ENCODE peak calls at places on chromosome 21, in nine cellular contexts. C is IMR-90, Y is ascending aorta, V is nephron progenitor cell, P is colonic mucosa, H is endothelial cell, B is foreskin fibroblast, Q is NB4, U is fibroblast of mammary gland. E is an unnamed sample.

GRCh38 chr21:46114963-46115362 is 17.1 kb downstream of the COL6A2 start:
- DNase-seq in H (no peak), Y (peak; percentile 59), C (no peak), V (no peak), B (no peak), Q (no peak), P (no peak), U (peak; percentile 38), E (no peak)

GRCh38 chr21:41808094-41808493 is 41.2 kb upstream of the RIPK4 start:
- DNase-seq in C (no peak), Y (no peak), B (no peak), V (no peak), H (no peak), U (no peak), P (no peak), Q (no peak), E (peak; percentile 22)

GRCh38 chr21:14533555-14534400 is 12.3 kb downstream of the SAMSN1 start:
- DNase-seq in U (peak; percentile 79), Y (no peak), H (no peak), V (no peak), P (no peak), Q (peak; percentile 57), C (no peak), B (no peak), E (no peak)

GRCh38 chr21:45431781-45432572 is 27.0 kb downstream of the COL18A1 start:
- DNase-seq in P (no peak), U (peak; percentile 17), C (peak; percentile 39), V (no peak), Y (no peak), B (no peak), Q (no peak), H (no peak), E (no peak)

GRCh38 chr21:36211660-36212512 is 55.3 kb downstream of the DOP1B start:
- DNase-seq in C (peak; percentile 93), U (peak; percentile 90), V (no peak), P (no peak), B (peak; percentile 88), Y (no peak), H (no peak), Q (peak; percentile 25), E (no peak)

GRCh38 chr21:46059195-46059594 is 38.7 kb upstream of the COL6A2 start:
- DNase-seq in Y (peak; percentile 54), B (no peak), U (no peak), C (no peak), P (no peak), V (no peak), Q (no peak), H (no peak), E (no peak)

GRCh38 chr21:45787371-45787770 is 143.8 kb downstream of the PCBP3 start:
- DNase-seq in U (no peak), C (no peak), V (no peak), H (no peak), Q (no peak), Y (no peak), B (no peak), P (no peak), E (no peak)

GRCh38 chr21:44706026-44706705 is 5.2 kb downstream of the TSPEAR start:
- DNase-seq in H (no peak), V (no peak), P (peak; percentile 9), C (no peak), U (no peak), B (no peak), Y (peak; percentile 47), Q (no peak), E (no peak)

GRCh38 chr21:41966341-41966833 is 12.6 kb upstream of the C2CD2 start:
- DNase-seq in V (no peak), Q (no peak), U (peak; percentile 36), P (peak; percentile 6), B (no peak), Y (peak; percentile 22), C (peak; percentile 24), H (no peak), E (no peak)

GRCh38 chr21:15058718-15059316 is 6.0 kb downstream of the NRIP1 start:
- DNase-seq in Q (no peak), B (peak; percentile 67), U (peak; percentile 88), Y (no peak), C (peak; percentile 68), V (no peak), P (no peak), H (no peak), E (no peak)

GRCh38 chr21:34693192-34693810 is 24.5 kb downstream of the CLIC6 start:
- DNase-seq in H (peak; percentile 38), Y (no peak), C (peak; percentile 74), P (peak; percentile 72), B (peak; percentile 83), Q (peak; percentile 71), V (peak; percentile 42), U (peak; percentile 80), E (no peak)

GRCh38 chr21:34690793-34691175 is 22.0 kb downstream of the CLIC6 start:
- DNase-seq in Y (no peak), C (no peak), U (no peak), H (no peak), Q (no peak), V (no peak), B (no peak), P (no peak), E (no peak)

GRCh38 chr21:34690041-34690792 is 21.4 kb downstream of the CLIC6 start:
- DNase-seq in Y (no peak), Q (no peak), P (peak; percentile 64), H (no peak), C (no peak), V (no peak), U (no peak), B (no peak), E (no peak)

GRCh38 chr21:34691396-34692032 is 22.7 kb downstream of the CLIC6 start:
- DNase-seq in Q (no peak), V (no peak), P (no peak), U (no peak), Y (no peak), H (no peak), C (no peak), B (no peak), E (no peak)

GRCh38 chr21:34692458-34693020 is 23.7 kb downstream of the CLIC6 start:
- DNase-seq in Y (no peak), U (no peak), V (no peak), H (no peak), P (no peak), B (no peak), Q (no peak), C (no peak), E (no peak)
- TF ChIP-seq CTCF in Y (no peak), U (no peak), V (no peak), H (no peak), P (no peak), B (no peak), Q (no peak), C (no peak), E (no peak)

GRCh38 chr21:43269461-43269860 is 100.7 kb downstream of the CRYAA start:
- DNase-seq in P (no peak), Y (no peak), C (no peak), H (peak; percentile 36), B (no peak), V (no peak), U (no peak), Q (peak; percentile 36), E (no peak)
- TF ChIP-seq CTCF in P (no peak), Y (no peak), C (peak; percentile 7), H (no peak), B (peak; percentile 15), V (peak; percentile 15), U (peak; percentile 17), Q (peak; percentile 50), E (peak; percentile 41)

GRCh38 chr21:38175321-38175720 is 81.5 kb upstream of the KCNJ15 start:
- DNase-seq in H (no peak), P (no peak), C (no peak), V (no peak), Q (no peak), Y (no peak), B (no peak), U (peak; percentile 68), E (no peak)

GRCh38 chr21:38170705-38171682 is 85.8 kb upstream of the KCNJ15 start:
- DNase-seq in H (no peak), B (peak; percentile 40), U (peak; percentile 44), C (peak; percentile 29), Y (no peak), P (no peak), Q (no peak), V (no peak), E (no peak)

GRCh38 chr21:38170283-38170682 is 86.5 kb upstream of the KCNJ15 start:
- DNase-seq in C (peak; percentile 12), P (no peak), H (peak; percentile 56), B (peak; percentile 53), Q (no peak), V (peak; percentile 23), Y (no peak), U (peak; percentile 73), E (peak; percentile 66)

GRCh38 chr21:38167345-38167744 is 89.4 kb upstream of the KCNJ15 start:
- DNase-seq in P (no peak), Q (no peak), Y (no peak), C (no peak), V (no peak), B (no peak), U (no peak), H (no peak), E (no peak)

DNA sequence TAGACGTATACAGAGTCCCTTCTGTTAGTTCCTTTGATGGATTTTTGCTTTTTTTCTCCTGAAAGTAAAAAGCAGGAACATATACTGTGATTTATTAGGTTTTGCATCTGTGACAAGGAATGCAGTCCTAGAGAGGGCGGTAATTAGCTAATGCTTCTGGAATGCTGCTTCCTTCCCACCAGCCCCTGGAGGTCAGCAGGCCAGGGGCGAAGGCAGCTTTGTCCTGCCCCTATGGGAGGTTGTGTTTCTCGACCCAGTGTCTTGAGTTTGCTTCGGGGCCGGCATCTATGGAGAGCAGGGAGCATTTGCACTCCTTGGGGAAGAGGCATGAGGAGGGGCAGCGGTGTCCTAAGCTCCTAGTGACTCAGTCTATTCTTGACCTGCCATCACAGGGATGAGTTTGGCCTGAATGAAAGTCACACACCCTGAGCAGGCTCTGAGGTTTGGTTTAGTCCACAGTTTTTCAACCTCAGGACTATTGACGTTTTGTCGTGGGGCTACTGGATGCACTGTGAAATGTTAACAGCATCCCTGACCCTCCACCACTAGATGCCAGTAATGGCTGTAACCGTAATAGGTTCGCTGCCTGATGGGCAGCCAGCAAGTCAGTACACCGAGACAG is 85.0 kb upstream of the KCNJ15 start:
- DNase-seq in H (peak; percentile 38), Y (no peak), C (peak; percentile 45), U (peak; percentile 84), B (peak; percentile 56), V (peak; percentile 62), Q (peak; percentile 5), P (no peak), E (no peak)
- TF ChIP-seq CTCF in H (no peak), Y (no peak), C (peak; percentile 11), U (peak; percentile 36), B (peak; percentile 2), V (no peak), Q (no peak), P (no peak), E (no peak)

DNA sequence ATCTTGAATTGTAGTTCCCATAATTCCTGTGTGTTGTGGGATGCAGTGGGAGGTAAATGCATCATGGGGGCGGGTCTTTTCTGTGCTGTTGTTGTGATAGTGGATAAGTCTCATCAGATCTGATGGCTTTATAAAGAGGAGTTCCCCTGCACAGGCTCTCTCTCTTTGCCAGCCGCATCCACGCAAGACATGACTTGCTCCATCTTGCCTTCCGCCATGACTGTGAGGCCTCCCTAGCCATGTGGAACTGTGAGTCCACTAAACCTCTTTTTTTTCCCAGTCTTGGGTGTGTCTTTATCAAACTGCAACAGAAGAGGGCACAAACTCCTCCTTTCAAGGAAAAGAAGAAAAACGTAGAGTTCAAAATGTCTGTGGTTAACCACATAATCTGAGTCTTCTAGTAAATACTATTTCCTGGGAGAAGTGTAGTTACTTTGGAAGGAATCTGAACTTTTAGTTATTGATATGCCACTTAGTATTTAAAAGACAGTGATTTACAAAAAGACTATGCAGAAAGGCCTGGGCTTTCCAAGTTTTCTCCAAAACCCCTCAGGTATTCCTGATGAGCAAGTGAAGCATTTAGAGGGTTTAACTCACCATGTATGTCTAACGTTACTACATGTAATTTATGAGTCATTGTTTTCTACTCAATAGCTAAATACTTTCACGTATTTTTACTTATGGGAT is 10.0 kb downstream of the ADAMTS1 start:
- DNase-seq in Y (peak; percentile 73), V (no peak), B (peak; percentile 80), P (no peak), C (peak; percentile 85), Q (no peak), U (peak; percentile 83), H (no peak), E (no peak)
- TF ChIP-seq CTCF in Y (no peak), V (no peak), B (no peak), P (no peak), C (no peak), Q (no peak), U (no peak), H (no peak), E (no peak)